ENCODE peak calls at places on chromosomes 3 and 15, in five cellular contexts. P is IMR-90, R is H9, X is tibial artery, T is heart right ventricle. Y is an unnamed sample.

GRCh38 chr3:107675233-107675900 is 152.6 kb downstream of the BBX start:
- DNase-seq in P (no peak), R (no peak), X (no peak), T (no peak), Y (no peak)

GRCh38 chr15:36860792-36861191 is 239.6 kb downstream of the MEIS2 start:
- DNase-seq in P (no peak), R (no peak), X (no peak), T (no peak), Y (no peak)

GRCh38 chr15:31200735-31201151 is 99.2 kb upstream of the TRPM1 start:
- DNase-seq in P (peak; percentile 39), R (peak; percentile 86), X (peak; percentile 54), T (peak; percentile 75), Y (peak; percentile 60)

GRCh38 chr3:72143322-72143721 is 358.4 kb upstream of the PROK2 start:
- DNase-seq in P (peak; percentile 61), R (no peak), X (no peak), T (no peak), Y (no peak)

GRCh38 chr15:69658401-69658945 is 205.9 kb downstream of the RPLP1 start:
- DNase-seq in P (no peak), R (no peak), X (no peak), T (no peak), Y (no peak)

GRCh38 chr15:90189781-90190467 is 11.2 kb upstream of the SEMA4B start:
- DNase-seq in P (no peak), R (no peak), X (no peak), T (no peak), Y (no peak)

GRCh38 chr3:177111541-177111949 is 85.7 kb downstream of the TBL1XR1 start:
- DNase-seq in P (no peak), R (no peak), X (no peak), T (no peak), Y (no peak)

GRCh38 chr3:46979958-46980497 is 562 bp downstream of the NBEAL2 start:
- DNase-seq in P (no peak), R (no peak), X (no peak), T (peak; percentile 37), Y (no peak)

GRCh38 chr15:58731756-58732535 is 17.6 kb downstream of the ADAM10 start:
- DNase-seq in P (peak; percentile 77), R (no peak), X (no peak), T (no peak), Y (no peak)

GRCh38 chr3:128726691-128727031 is 678 bp downstream of the RAB7A start:
- DNase-seq in P (peak; percentile 87), R (no peak), X (peak; percentile 72), T (peak; percentile 25), Y (peak; percentile 15)

GRCh38 chr3:46709721-46710120 is 7.9 kb downstream of the PRSS50 start:
- DNase-seq in P (no peak), R (no peak), X (no peak), T (peak; percentile 3), Y (no peak)

GRCh38 chr15:95108673-95109072 is 877.3 kb downstream of the MCTP2 start:
- DNase-seq in P (no peak), R (no peak), X (no peak), T (no peak), Y (no peak)

GRCh38 chr15:98684441-98684840 is 36.1 kb downstream of the IGF1R start:
- DNase-seq in P (peak; percentile 78), R (no peak), X (no peak), T (no peak), Y (no peak)

GRCh38 chr15:73682597-73683090 is 1.5 kb upstream of the CD276 start:
- DNase-seq in P (no peak), R (no peak), X (no peak), T (no peak), Y (no peak)

GRCh38 chr15:78942741-78943140 is 2.1 kb downstream of the CTSH start:
- DNase-seq in P (no peak), R (no peak), X (no peak), T (no peak), Y (no peak)

GRCh38 chr3:65785065-65785645 is 253.6 kb downstream of the MAGI1 start:
- DNase-seq in P (peak; percentile 80), R (no peak), X (no peak), T (no peak), Y (peak; percentile 8)

DNA sequence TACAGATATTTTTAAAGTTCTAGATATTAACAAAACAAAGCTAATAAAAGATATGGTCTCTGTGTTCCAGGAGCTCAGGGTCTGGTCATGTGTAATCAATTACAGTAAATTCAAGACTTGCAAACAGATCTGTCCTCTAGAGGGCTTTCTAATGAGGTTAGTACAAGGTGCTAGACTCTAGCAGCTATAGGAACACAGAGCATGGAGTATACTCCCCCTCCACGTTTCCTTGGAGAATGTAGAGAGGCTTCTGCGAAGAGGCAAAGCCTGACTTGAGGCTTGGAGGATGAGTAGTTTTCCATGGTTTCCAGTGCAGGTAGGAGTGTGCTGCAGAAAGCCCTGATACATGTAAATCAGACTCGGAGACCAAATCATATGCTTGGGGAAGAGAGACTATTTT is 32.7 kb upstream of the DLG1 start:
- DNase-seq in P (no peak), R (no peak), X (no peak), T (no peak), Y (no peak)
- TF ChIP-seq CTCF in P (no peak), R (peak; percentile 38), X (no peak), T (no peak), Y (no peak)

DNA sequence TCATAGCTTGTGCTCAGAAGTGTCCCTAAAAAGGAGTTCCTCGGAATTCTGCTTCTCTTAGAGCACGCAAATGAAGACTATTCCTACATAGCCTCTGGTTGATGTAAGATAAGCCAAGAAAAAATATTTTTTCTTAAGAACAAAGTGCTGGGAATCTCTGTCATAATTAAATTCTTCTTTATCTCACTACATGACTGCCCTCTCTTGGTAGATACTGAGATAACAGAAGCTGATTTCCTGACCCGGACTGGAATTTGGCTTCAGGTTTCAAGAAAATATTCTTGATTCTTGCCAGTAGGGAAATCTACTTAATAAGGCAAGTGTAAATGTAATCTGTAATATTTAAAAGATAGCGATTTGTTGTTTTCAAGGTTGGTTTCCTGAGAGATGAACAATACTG is 31.3 kb upstream of the SETMAR start:
- DNase-seq in P (peak; percentile 38), R (no peak), X (no peak), T (no peak), Y (no peak)
- TF ChIP-seq CTCF in P (peak; percentile 45), R (peak; percentile 78), X (peak; percentile 44), T (peak; percentile 58), Y (peak; percentile 52)

GRCh38 chr3:80526153-80526552 is 758.4 kb upstream of the ROBO1 start:
- DNase-seq in P (no peak), R (no peak), X (no peak), T (no peak), Y (no peak)
- TF ChIP-seq CTCF in P (no peak), R (peak; percentile 63), X (no peak), T (no peak), Y (peak; percentile 41)

GRCh38 chr3:57095361-57095760 is 34.9 kb downstream of the SPATA12 start:
- DNase-seq in P (no peak), R (no peak), X (no peak), T (no peak), Y (no peak)

GRCh38 chr3:57091874-57092273 is 31.4 kb downstream of the SPATA12 start:
- DNase-seq in P (no peak), R (no peak), X (no peak), T (no peak), Y (no peak)

GRCh38 chr3:57094011-57094535 is 33.6 kb downstream of the SPATA12 start:
- DNase-seq in P (no peak), R (no peak), X (no peak), T (no peak), Y (no peak)

GRCh38 chr3:57094606-57095005 is 34.1 kb downstream of the SPATA12 start:
- DNase-seq in P (peak; percentile 73), R (no peak), X (no peak), T (no peak), Y (no peak)

DNA sequence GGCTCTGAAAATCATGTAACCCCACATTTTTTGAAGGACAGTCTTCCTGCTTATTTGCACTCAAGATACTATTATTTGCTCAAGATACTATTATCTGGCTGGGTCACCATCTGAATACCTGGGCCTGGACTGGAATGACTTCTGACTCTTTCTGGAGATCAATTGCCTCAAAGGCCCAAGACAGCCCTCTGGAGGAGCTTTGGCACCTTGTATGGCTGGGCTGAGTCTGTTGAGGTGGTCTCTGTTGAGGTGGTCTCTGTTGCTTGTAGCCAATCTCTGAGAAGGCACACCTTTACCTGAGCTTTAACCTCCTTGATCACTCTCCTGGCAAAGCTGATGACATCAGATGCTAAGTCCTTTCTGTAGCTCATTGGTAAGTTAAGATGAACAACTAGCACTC is 33.0 kb downstream of the SPATA12 start:
- DNase-seq in P (no peak), R (no peak), X (no peak), T (no peak), Y (no peak)
- TF ChIP-seq CTCF in P (no peak), R (no peak), X (no peak), T (no peak), Y (no peak)